ENCODE peak calls at places on chromosomes 6 and 20, in ten cellular contexts. N is transverse colon, B is Panc1, Z is GM12892, P is GM23338, R is sigmoid colon, M is spleen, H is stomach, W is HCT116, Y is breast epithelium. J is an unnamed sample.

GRCh38 chr20:54347216-54347833 is 128.1 kb upstream of the DOK5 start:
- DNase-seq in N (no peak), B (no peak), Z (no peak), P (no peak), R (no peak), M (no peak), H (no peak), W (no peak), Y (no peak), J (no peak)

GRCh38 chr20:15759546-15760216 is 813.6 kb downstream of the KIF16B start:
- DNase-seq in N (no peak), B (no peak), Z (no peak), P (no peak), R (no peak), M (no peak), H (no peak), W (no peak), Y (no peak), J (no peak)

GRCh38 chr6:38171997-38172738 is 352.6 kb downstream of the ZFAND3 start:
- DNase-seq in N (no peak), B (no peak), Z (no peak), P (no peak), R (no peak), M (no peak), H (no peak), W (no peak), Y (no peak), J (no peak)

GRCh38 chr20:51687071-51687470 is 81.1 kb downstream of the ATP9A start:
- DNase-seq in N (no peak), B (no peak), Z (no peak), P (no peak), R (no peak), M (no peak), H (no peak), W (peak), Y (no peak), J (no peak)

GRCh38 chr6:55818482-55818881 is 56.9 kb downstream of the BMP5 start:
- DNase-seq in N (no peak), B (no peak), Z (no peak), P (no peak), R (no peak), M (no peak), H (no peak), W (no peak), Y (no peak), J (no peak)

GRCh38 chr6:157613011-157613522 is 210.0 kb upstream of the SNX9 start:
- DNase-seq in N (no peak), B (peak), Z (no peak), P (no peak), R (no peak), M (no peak), H (no peak), W (peak), Y (no peak), J (no peak)

GRCh38 chr20:51412991-51413471 is 129.5 kb downstream of the NFATC2 start:
- DNase-seq in N (no peak), B (no peak), Z (no peak), P (no peak), R (no peak), M (no peak), H (no peak), W (no peak), Y (peak), J (no peak)

GRCh38 chr6:138377844-138378243 is at the start of gene SMIM28:
- DNase-seq in N (no peak), B (no peak), Z (no peak), P (no peak), R (no peak), M (no peak), H (no peak), W (no peak), Y (no peak), J (no peak)

GRCh38 chr20:46087161-46087560 is 2.6 kb downstream of the NCOA5 start:
- DNase-seq in N (no peak), B (no peak), Z (no peak), P (no peak), R (no peak), M (no peak), H (no peak), W (no peak), Y (no peak), J (no peak)

GRCh38 chr6:30845183-30845582 is 39.1 kb upstream of the DDR1 start:
- DNase-seq in N (no peak), B (no peak), Z (no peak), P (peak), R (no peak), M (no peak), H (no peak), W (no peak), Y (no peak), J (no peak)

GRCh38 chr6:43897571-43898302 is 127.7 kb downstream of the VEGFA start:
- DNase-seq in N (no peak), B (no peak), Z (no peak), P (no peak), R (no peak), M (no peak), H (no peak), W (no peak), Y (no peak), J (no peak)

GRCh38 chr20:36154696-36155628 is at the start of gene EPB41L1:
- DNase-seq in N (no peak), B (no peak), Z (no peak), P (peak), R (peak), M (no peak), H (no peak), W (no peak), Y (no peak), J (peak)

GRCh38 chr20:40506567-40506966 is 182.5 kb downstream of the MAFB start:
- DNase-seq in N (peak), B (no peak), Z (no peak), P (no peak), R (peak), M (peak), H (peak), W (peak), Y (peak), J (peak)

GRCh38 chr20:57977588-57977987 is 250.9 kb downstream of the ANKRD60 start:
- DNase-seq in N (no peak), B (no peak), Z (no peak), P (no peak), R (no peak), M (no peak), H (no peak), W (no peak), Y (peak), J (no peak)

GRCh38 chr6:17446713-17447112 is 53.3 kb downstream of the CAP2 start:
- DNase-seq in N (no peak), B (no peak), Z (no peak), P (peak), R (no peak), M (no peak), H (no peak), W (no peak), Y (no peak), J (no peak)

GRCh38 chr6:119337762-119338161 is 11.8 kb downstream of the MAN1A1 start:
- DNase-seq in N (no peak), B (no peak), Z (no peak), P (no peak), R (no peak), M (no peak), H (no peak), W (no peak), Y (no peak), J (no peak)

GRCh38 chr6:41936073-41936837 is 5.4 kb downstream of the CCND3 start:
- DNase-seq in N (peak), B (peak), Z (peak), P (peak), R (peak), M (peak), H (peak), W (peak), Y (peak), J (no peak)

GRCh38 chr6:105402090-105402980 is 547 bp downstream of the PREP start:
- DNase-seq in N (peak), B (no peak), Z (no peak), P (peak), R (peak), M (no peak), H (peak), W (no peak), Y (peak), J (peak)

GRCh38 chr6:28080631-28081485 is 490 bp downstream of the ZNF165 start:
- DNase-seq in N (peak), B (peak), Z (peak), P (peak), R (peak), M (peak), H (peak), W (peak), Y (peak), J (peak)

GRCh38 chr6:105135907-105136432 is 43.8 kb downstream of the POPDC3 start:
- DNase-seq in N (no peak), B (no peak), Z (no peak), P (peak), R (no peak), M (no peak), H (no peak), W (no peak), Y (no peak), J (no peak)

GRCh38 chr20:38728237-38728761 is 4.0 kb downstream of the SLC32A1 start:
- DNase-seq in N (no peak), B (no peak), Z (no peak), P (peak), R (no peak), M (no peak), H (no peak), W (no peak), Y (no peak), J (no peak)

GRCh38 chr20:49460916-49461315 is 21.6 kb downstream of the KCNB1 start:
- DNase-seq in N (no peak), B (no peak), Z (no peak), P (no peak), R (no peak), M (no peak), H (no peak), W (no peak), Y (peak), J (no peak)

GRCh38 chr6:128358111-128358780 is 162.2 kb downstream of the PTPRK start:
- DNase-seq in N (no peak), B (no peak), Z (no peak), P (no peak), R (no peak), M (no peak), H (no peak), W (no peak), Y (no peak), J (no peak)

DNA sequence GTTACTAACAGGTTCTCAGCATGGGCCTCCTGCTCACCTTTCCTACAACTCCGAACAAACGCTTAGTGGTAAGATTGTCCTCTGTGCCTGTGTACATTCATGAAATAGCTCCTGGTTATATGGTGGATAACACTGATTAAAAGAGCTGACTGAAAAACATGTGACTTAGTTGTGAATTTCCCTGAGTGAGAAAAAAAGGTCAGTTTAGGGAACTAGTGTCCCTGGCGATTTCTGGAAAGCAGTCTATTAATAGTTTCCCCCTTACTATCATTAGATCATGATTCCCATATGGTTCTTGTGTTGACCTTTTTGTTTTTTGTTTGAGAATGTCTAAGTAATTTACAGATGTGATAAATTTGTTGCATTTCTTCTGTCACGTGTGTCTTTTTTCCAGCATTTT is 15.6 kb downstream of the SNRPC start:
- DNase-seq in N (no peak), B (no peak), Z (no peak), P (no peak), R (no peak), M (no peak), H (no peak), W (no peak), Y (no peak), J (no peak)
- TF ChIP-seq POLR2AphosphoS5 in N (no peak), B (no peak), Z (no peak), P (no peak), R (no peak), M (no peak), H (no peak), W (no peak), Y (no peak), J (no peak)

DNA sequence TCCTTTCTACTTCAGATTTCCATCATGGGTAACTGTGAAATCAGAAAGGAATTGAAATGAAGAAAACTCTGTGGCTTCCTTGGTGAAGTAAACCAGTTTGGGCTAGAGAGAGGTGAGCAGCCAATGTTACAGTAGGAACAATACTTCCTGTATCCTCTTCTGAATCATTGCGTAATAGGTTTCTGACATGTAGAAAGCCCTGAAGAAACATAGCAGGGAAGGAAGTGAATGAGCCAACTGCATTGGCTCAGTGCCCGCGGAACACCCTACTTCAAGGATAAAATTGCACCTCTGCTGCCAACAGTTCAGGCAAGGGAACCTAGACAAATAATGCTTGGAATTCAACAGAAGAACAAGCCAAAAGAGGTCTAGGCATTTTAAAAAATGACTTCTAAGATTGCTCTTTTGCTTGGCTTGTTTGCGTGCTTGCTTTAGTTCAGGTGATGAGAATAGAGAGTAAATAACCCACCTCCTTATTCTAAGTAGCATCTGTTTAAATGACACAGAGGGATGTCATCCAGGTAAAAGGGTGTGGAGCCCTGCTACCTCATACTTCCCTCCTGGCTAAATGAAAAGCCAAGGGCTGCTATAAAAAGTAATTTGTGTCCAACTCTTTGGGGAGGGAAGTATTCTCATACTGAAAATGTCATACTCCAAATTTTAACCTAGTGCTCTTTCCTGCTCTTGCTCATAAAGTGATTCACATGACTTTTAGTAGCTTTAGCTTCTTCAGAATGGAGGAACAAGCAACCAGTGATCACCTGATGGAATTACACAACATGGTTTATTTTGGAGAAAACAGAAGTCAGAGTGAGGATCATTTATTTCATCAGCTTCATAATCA is 30.0 kb upstream of the AKIRIN2 start:
- DNase-seq in N (peak), B (peak), Z (no peak), P (peak), R (peak), M (peak), H (peak), W (peak), Y (peak), J (peak)
- TF ChIP-seq POLR2AphosphoS5 in N (peak), B (no peak), Z (no peak), P (no peak), R (peak), M (peak), H (peak), W (peak), Y (peak), J (peak)

DNA sequence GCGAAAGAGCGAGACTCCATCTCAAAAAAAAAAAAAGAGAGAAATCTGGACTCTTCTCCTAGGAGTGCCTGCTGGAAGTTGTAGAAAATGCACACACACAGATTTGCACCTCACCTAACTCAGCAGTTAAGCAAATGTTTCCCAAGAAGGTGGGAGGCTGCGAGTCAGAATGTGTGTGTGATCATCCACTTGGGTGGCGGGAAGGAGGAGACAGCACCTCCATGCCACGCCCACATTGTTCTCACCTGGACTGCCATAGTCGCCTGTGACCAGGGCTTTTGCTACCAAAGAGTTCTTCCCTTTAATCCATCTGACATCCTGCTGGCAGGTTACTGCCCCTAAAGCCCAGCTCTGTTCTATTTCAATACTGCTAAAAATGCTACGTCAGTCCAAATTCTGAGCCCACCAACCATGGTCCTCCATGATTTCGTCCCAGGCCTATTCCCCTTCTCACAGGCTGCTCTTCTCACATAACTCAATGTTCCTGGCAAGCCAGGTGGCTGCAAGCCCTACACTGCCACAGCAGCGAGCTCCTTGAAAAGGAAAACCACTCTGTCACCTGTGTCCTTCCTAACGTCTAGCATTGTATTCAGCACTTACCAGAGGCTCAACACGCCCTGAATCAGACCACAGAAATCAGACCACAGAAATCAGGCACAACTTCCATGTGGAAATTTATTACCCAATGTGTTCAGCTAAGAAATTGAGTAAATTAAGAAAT is 77.5 kb downstream of the PSMG4 start:
- DNase-seq in N (no peak), B (no peak), Z (no peak), P (no peak), R (no peak), M (no peak), H (no peak), W (no peak), Y (no peak), J (no peak)
- TF ChIP-seq POLR2AphosphoS5 in N (no peak), B (no peak), Z (no peak), P (no peak), R (no peak), M (no peak), H (no peak), W (no peak), Y (no peak), J (no peak)

DNA sequence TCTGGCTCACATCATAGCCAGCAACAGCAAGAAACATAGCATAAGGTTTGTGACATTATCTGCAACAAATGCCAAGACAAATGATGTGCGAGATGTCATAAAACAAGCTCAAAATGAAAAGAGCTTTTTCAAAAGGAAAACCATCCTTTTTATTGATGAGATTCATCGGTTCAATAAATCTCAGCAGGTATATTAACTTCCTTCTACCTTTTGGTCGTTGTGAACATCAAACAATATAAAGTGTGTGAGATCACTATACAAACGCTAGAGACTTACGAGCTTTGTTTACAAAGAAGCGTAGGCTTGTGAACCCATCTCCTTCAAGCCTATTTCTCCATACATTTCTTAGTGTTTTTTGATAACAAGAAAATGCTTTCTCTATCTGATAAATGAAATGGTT is 3.5 kb downstream of the WRNIP1 start:
- DNase-seq in N (no peak), B (no peak), Z (no peak), P (no peak), R (no peak), M (no peak), H (no peak), W (no peak), Y (no peak), J (no peak)
- TF ChIP-seq POLR2AphosphoS5 in N (no peak), B (no peak), Z (no peak), P (no peak), R (no peak), M (no peak), H (no peak), W (no peak), Y (no peak), J (no peak)

DNA sequence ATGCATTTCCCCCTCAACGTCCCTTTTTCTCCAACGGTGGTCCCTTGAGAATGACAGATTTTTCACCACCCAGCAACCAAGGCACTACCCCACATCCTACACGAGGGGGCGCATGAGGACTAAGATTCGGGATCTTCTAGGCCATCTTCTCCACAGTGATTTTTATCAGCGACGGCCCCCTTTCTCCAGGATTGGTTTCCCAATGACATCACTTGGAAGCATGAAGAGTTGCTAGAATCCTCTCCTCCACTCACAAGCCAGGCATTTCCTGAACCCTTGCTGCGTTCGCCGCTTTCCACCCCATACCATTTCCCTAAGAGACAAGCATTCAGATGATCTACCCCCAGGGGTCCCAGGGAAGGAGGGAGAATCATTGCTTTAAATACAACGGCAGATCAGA is 252.0 kb downstream of the HIVEP2 start:
- DNase-seq in N (peak), B (peak), Z (no peak), P (peak), R (peak), M (peak), H (peak), W (peak), Y (peak), J (peak)
- TF ChIP-seq POLR2AphosphoS5 in N (no peak), B (no peak), Z (no peak), P (no peak), R (no peak), M (no peak), H (no peak), W (no peak), Y (no peak), J (no peak)

DNA sequence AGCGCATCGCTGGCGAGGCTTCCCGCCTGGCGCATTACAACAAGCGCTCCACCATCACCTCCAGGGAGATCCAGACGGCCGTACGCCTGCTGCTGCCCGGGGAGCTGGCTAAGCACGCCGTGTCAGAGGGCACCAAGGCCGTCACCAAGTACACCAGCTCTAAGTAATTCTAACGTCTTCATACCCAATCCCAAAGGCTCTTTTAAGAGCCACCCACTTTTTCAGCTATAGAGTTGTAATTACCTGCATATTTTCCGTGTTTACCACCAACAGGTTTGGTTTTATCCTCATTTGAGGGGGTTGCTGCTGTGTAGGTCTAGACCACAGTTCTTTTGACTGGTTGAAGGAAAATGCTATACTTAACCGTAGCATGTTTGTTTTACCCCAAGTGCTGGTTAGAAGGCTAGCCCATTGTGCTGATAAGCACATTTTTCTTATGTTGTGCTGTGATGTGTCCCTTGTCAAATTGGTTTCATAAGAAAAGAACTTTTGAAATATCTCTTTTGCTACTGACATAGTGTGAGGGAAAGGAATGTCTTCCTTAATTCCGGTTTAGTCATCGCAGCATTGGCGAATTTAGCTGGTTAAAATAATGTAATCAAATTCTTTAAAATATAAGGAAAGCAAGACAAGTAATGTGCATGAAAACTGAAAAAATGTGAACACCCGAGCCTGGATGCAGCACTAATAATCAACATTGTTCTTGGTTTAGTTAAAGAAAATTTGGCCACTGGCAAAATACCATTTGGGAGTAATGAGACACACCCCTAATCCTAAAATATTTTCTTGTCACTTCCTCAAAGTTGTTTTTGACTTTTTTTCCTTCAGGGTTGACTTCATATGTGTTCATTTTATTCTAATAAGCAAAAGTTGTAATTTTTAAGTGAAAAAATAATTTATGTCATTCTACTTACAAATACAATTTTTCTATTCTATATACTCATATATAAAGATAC is 112.8 kb downstream of the HFE start:
- DNase-seq in N (no peak), B (no peak), Z (no peak), P (peak), R (peak), M (no peak), H (no peak), W (peak), Y (no peak), J (no peak)
- TF ChIP-seq POLR2AphosphoS5 in N (no peak), B (no peak), Z (peak), P (no peak), R (no peak), M (peak), H (no peak), W (no peak), Y (no peak), J (no peak)

J was measured in suprapubic skin.